ENCODE peak calls at places on chromosomes 1 and 21, in five cellular contexts. Z is H9, X is trophoblast cell, A is mesenchymal stem cell, R is H1. B is an unnamed sample.

GRCh38 chr1:89068291-89068690 is 3.3 kb upstream of the GBP1 start:
- DNase-seq in R (no peak), Z (no peak), X (no peak), A (peak), B (no peak)

GRCh38 chr1:206867716-206868115 is 2.3 kb downstream of the IL20 start:
- DNase-seq in Z (no peak), R (no peak), X (no peak), A (no peak), B (no peak)

GRCh38 chr1:173360478-173361063 is 116.6 kb upstream of the PRDX6 start:
- DNase-seq in Z (no peak), X (no peak), A (no peak), R (no peak), B (no peak)

GRCh38 chr1:4072754-4073153 is 172.7 kb upstream of the C1orf174 start:
- DNase-seq in A (no peak), Z (no peak), X (no peak), R (no peak), B (no peak)

GRCh38 chr21:28872218-28872617 is 120.5 kb downstream of the LTN1 start:
- DNase-seq in X (no peak), Z (no peak), A (no peak), R (no peak), B (no peak)

GRCh38 chr1:162908780-162909179 is 47.8 kb upstream of the CCDC190 start:
- DNase-seq in X (no peak), R (no peak), Z (no peak), A (peak), B (no peak)

GRCh38 chr1:94115900-94116436 is 5.0 kb downstream of the ABCA4 start:
- DNase-seq in A (no peak), R (no peak), Z (no peak), X (peak), B (no peak)

GRCh38 chr21:46057710-46058241 is 40.1 kb upstream of the COL6A2 start:
- DNase-seq in R (no peak), Z (peak), A (no peak), X (no peak), B (no peak)

GRCh38 chr1:113765306-113765705 is 6.0 kb upstream of the PHTF1 start:
- DNase-seq in Z (no peak), A (no peak), X (no peak), R (no peak), B (no peak)

GRCh38 chr1:175649416-175649815 is 94.0 kb downstream of the TNR start:
- DNase-seq in Z (peak), A (no peak), X (no peak), R (no peak), B (no peak)

GRCh38 chr1:233088613-233089012 is 138.2 kb downstream of the NTPCR start:
- DNase-seq in Z (no peak), R (no peak), X (no peak), A (no peak), B (no peak)

GRCh38 chr1:227886993-227887696 is 60.6 kb downstream of the WNT9A start:
- DNase-seq in A (peak), Z (peak), X (no peak), R (no peak), B (peak)

GRCh38 chr1:200029035-200029623 is 1.6 kb downstream of the NR5A2 start:
- DNase-seq in X (no peak), Z (peak), R (no peak), A (peak), B (peak)

GRCh38 chr1:24228312-24228711 is 41.2 kb upstream of the IFNLR1 start:
- DNase-seq in A (no peak), Z (no peak), R (no peak), X (no peak), B (no peak)

GRCh38 chr1:3049905-3050304 is 19.1 kb upstream of the PRDM16 start:
- DNase-seq in X (no peak), Z (peak), R (no peak), A (no peak), B (no peak)

GRCh38 chr1:39623053-39623452 is 16.4 kb downstream of the HEYL start:
- DNase-seq in Z (no peak), A (no peak), X (no peak), R (no peak), B (no peak)

GRCh38 chr1:17148950-17149608 is 29.8 kb upstream of the PADI2 start:
- DNase-seq in X (no peak), Z (no peak), R (no peak), A (no peak), B (no peak)

GRCh38 chr1:151618470-151618869 is 6.6 kb downstream of the SNX27 start:
- DNase-seq in X (no peak), Z (no peak), A (no peak), R (no peak), B (no peak)

GRCh38 chr1:209106237-209106741 is 477.2 kb upstream of the CAMK1G start:
- DNase-seq in X (no peak), A (no peak), R (no peak), Z (peak), B (no peak)

GRCh38 chr1:160653620-160654016 is 6.8 kb upstream of the SLAMF1 start:
- DNase-seq in A (no peak), Z (no peak), R (no peak), X (no peak), B (no peak)

GRCh38 chr1:21861602-21862429 is 49.8 kb downstream of the LDLRAD2 start:
- DNase-seq in Z (no peak), A (peak), X (no peak), R (no peak), B (no peak)

GRCh38 chr1:221933814-221934213 is 191.9 kb upstream of the DUSP10 start:
- DNase-seq in A (no peak), Z (no peak), X (no peak), R (no peak), B (no peak)

GRCh38 chr1:221940631-221941030 is 198.7 kb upstream of the DUSP10 start:
- DNase-seq in R (no peak), X (no peak), Z (no peak), A (no peak), B (no peak)

GRCh38 chr1:221939598-221939997 is 197.7 kb upstream of the DUSP10 start:
- DNase-seq in A (no peak), X (no peak), R (no peak), Z (no peak), B (no peak)

GRCh38 chr1:221937155-221937953 is 195.5 kb upstream of the DUSP10 start:
- DNase-seq in Z (no peak), X (no peak), A (no peak), R (no peak), B (no peak)
- H2BK12ac ChIP-seq in Z (no peak), X (no peak), A (no peak), R (no peak), B (no peak)

GRCh38 chr1:27575861-27576331 is 28.0 kb downstream of the AHDC1 start:
- DNase-seq in X (peak), A (peak), Z (peak), R (no peak), B (no peak)

GRCh38 chr1:27574001-27574781 is 29.8 kb downstream of the AHDC1 start:
- DNase-seq in X (no peak), A (no peak), R (no peak), Z (no peak), B (no peak)

GRCh38 chr1:27574871-27575831 is 28.8 kb downstream of the AHDC1 start:
- DNase-seq in X (peak), Z (peak), A (peak), R (no peak), B (peak)

GRCh38 chr1:27576846-27577245 is 27.1 kb downstream of the AHDC1 start:
- DNase-seq in X (no peak), Z (no peak), A (peak), R (no peak), B (no peak)

GRCh38 chr1:27577504-27578188 is 26.3 kb downstream of the AHDC1 start:
- DNase-seq in R (no peak), X (no peak), Z (no peak), A (peak), B (no peak)
- H3K27ac ChIP-seq in R (no peak), X (peak), Z (no peak), A (no peak), B (peak)

GRCh38 chr1:166852918-166853317 is 13.6 kb downstream of the POGK start:
- DNase-seq in R (no peak), Z (no peak), A (no peak), X (no peak), B (no peak)

GRCh38 chr1:166843769-166844596 is 4.7 kb downstream of the POGK start:
- DNase-seq in R (no peak), X (no peak), A (peak), Z (no peak), B (no peak)

GRCh38 chr1:166844791-166845190 is 5.5 kb downstream of the POGK start:
- DNase-seq in R (no peak), A (no peak), Z (no peak), X (no peak), B (no peak)

GRCh38 chr1:166848193-166848592 is 8.9 kb downstream of the POGK start:
- DNase-seq in X (no peak), Z (no peak), A (no peak), R (no peak), B (no peak)

DNA sequence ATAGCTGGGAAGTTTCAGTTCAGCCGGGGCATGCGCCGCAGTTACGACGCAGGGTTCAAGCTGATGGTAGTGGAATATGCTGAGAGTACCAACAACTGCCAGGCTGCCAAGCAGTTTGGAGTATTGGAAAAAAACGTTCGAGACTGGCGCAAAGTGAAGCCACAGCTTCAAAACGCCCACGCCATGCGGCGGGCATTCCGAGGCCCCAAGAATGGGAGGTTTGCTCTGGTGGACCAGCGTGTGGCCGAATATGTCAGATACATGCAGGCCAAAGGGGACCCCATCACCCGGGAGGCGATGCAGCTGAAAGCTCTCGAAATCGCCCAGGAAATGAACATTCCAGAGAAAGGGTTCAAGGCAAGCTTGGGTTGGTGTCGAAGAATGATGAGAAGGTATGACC is 9.9 kb downstream of the POGK start:
- DNase-seq in R (no peak), Z (no peak), A (no peak), X (no peak), B (no peak)
- H2BK12ac ChIP-seq in R (no peak), Z (no peak), A (no peak), X (no peak), B (no peak)

GRCh38 chr1:172278478-172278877 is 142.0 kb upstream of the C1orf105 start:
- DNase-seq in A (peak), R (peak), Z (peak), X (no peak), B (no peak)
- H3K27ac ChIP-seq in A (peak), R (no peak), Z (no peak), X (no peak), B (no peak)

GRCh38 chr1:112548540-112548939 is 39.8 kb downstream of the WNT2B start:
- DNase-seq in Z (no peak), R (no peak), A (no peak), X (no peak), B (no peak)
- H2BK12ac ChIP-seq in Z (no peak), R (no peak), A (no peak), X (no peak), B (no peak)

GRCh38 chr1:45011837-45012638 is at the start of gene UROD:
- DNase-seq in R (peak), A (peak), X (peak), Z (peak), B (peak)

GRCh38 chr1:45014403-45015028 is 2.5 kb downstream of the UROD start:
- DNase-seq in Z (peak), R (no peak), A (peak), X (peak), B (peak)

GRCh38 chr1:45010855-45011811 is at the start of gene HECTD3:
- DNase-seq in A (peak), Z (peak), R (no peak), X (peak), B (peak)

GRCh38 chr1:45013551-45014209 is 1.6 kb downstream of the UROD start:
- DNase-seq in R (no peak), Z (no peak), X (no peak), A (no peak), B (no peak)

GRCh38 chr1:45012639-45013278 is 705 bp downstream of the UROD start:
- DNase-seq in A (peak), X (peak), Z (peak), R (no peak), B (peak)
- H3K27ac ChIP-seq in A (peak), X (peak), Z (no peak), R (no peak), B (no peak)

GRCh38 chr1:248900637-248901036 is 5.4 kb upstream of the PGBD2 start:
- DNase-seq in A (no peak), R (no peak), X (no peak), Z (no peak), B (no peak)
- H2BK12ac ChIP-seq in A (no peak), R (no peak), X (no peak), Z (no peak), B (no peak)

DNA sequence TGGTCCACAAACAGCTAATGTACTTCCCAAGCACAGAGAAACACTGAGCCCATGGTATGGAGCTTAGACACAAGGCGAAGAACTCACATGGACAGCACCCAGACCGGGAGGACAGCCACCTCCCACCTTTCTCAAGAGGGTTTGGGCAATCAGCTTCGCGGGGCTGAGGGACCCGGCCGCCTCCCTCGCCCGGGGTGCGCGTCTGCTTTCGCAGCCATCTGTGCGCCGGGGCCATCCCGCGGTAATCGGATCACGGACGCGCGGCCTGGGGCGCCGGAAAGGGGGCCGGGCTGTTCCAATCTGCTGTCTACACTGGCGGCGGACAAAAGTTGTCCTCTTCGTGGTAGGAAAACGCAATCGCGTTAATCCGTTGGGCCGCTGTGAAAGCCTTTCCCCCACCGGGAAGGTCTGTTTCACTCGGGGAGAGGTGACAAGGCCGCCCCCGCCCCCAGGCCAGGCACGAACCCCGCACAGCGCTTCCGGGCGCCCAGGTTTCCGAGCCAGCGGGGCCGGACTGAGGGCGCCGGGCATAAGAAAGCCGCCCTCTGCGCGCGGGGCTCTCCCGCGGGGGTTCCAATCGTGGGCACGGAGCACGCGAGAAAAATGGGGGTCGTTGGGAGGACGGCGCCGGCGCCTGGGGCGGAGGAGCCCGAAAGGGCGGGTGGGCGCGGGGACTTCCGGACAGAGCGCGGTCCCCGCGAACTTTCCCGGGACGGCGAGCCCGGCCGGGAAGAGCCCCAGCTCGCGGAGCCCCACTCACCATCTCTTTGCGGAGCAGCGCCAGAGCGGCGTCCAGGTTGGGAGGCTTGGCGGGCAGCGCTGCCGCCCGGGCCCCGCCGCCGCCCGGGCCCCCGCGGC is 664 bp downstream of the FAM89A start:
- DNase-seq in A (peak), Z (peak), X (no peak), R (no peak), B (peak)
- H3K27ac ChIP-seq in A (no peak), Z (no peak), X (peak), R (no peak), B (no peak)

GRCh38 chr1:154987326-154987725 is 4.2 kb downstream of the FLAD1 start:
- DNase-seq in X (peak), R (no peak), A (no peak), Z (no peak), B (no peak)

GRCh38 chr1:154983776-154984466 is 777 bp downstream of the FLAD1 start:
- DNase-seq in X (no peak), R (no peak), Z (no peak), A (no peak), B (no peak)

GRCh38 chr1:154990276-154990675 is 3.1 kb upstream of the LENEP start:
- DNase-seq in X (no peak), A (no peak), R (no peak), Z (no peak), B (no peak)

GRCh38 chr1:154989195-154989860 is 4.1 kb upstream of the LENEP start:
- DNase-seq in A (no peak), X (no peak), Z (no peak), R (no peak), B (no peak)

GRCh38 chr1:154988053-154988954 is 5.1 kb upstream of the LENEP start:
- DNase-seq in X (no peak), Z (no peak), A (no peak), R (no peak), B (no peak)
- H2BK12ac ChIP-seq in X (no peak), Z (no peak), A (no peak), R (no peak), B (no peak)

B was measured in neuronal stem cell.